ENCODE peak calls at places on chromosomes 12 and 14, in eight cellular contexts. C is tibial artery; U is Calu3; A is RWPE1; V is mucosa of descending colon; O is psoas muscle; J is fibroblast of pulmonary artery; Z is CD8-positive, alpha-beta T cell. P is an unnamed sample.

GRCh38 chr12:122516544-122517361 is 10.0 kb downstream of the RSRC2 start:
- DNase-seq in C (no peak), U (no peak), A (no peak), V (no peak), O (no peak), J (no peak), Z (no peak), P (no peak)

GRCh38 chr12:111072299-111072698 is 151.9 kb upstream of the MYL2 start:
- DNase-seq in C (no peak), U (no peak), A (no peak), V (no peak), O (no peak), J (no peak), Z (no peak), P (no peak)

GRCh38 chr12:46266869-46267617 is 1.8 kb downstream of the SLC38A1 start:
- DNase-seq in C (peak), U (peak), A (peak), V (peak), O (peak), J (peak), Z (peak), P (peak)

GRCh38 chr12:92538970-92539749 is 163.6 kb upstream of the PLEKHG7 start:
- DNase-seq in C (no peak), U (peak), A (peak), V (no peak), O (no peak), J (peak), Z (no peak), P (no peak)

GRCh38 chr14:85617799-85618198 is 87.9 kb downstream of the FLRT2 start:
- DNase-seq in C (no peak), U (no peak), A (peak), V (no peak), O (no peak), J (no peak), Z (no peak), P (no peak)

GRCh38 chr12:8680533-8680932 is 17.3 kb upstream of the RIMKLB start:
- DNase-seq in C (no peak), U (no peak), A (no peak), V (no peak), O (no peak), J (no peak), Z (no peak), P (no peak)

GRCh38 chr12:95201056-95201670 is 16.1 kb downstream of the FGD6 start:
- DNase-seq in C (no peak), U (no peak), A (peak), V (no peak), O (no peak), J (peak), Z (no peak), P (no peak)

GRCh38 chr12:75509621-75510020 is 1.8 kb downstream of the KRR1 start:
- DNase-seq in C (no peak), U (no peak), A (no peak), V (no peak), O (no peak), J (no peak), Z (no peak), P (no peak)

GRCh38 chr14:102592969-102593840 is 756 bp downstream of the RCOR1 start:
- DNase-seq in C (peak), U (peak), A (peak), V (peak), O (peak), J (peak), Z (peak), P (peak)
- TF ChIP-seq CTCF in C (peak), U (peak), A (peak), V (peak), O (peak), J (peak), Z (peak), P (no peak)

GRCh38 chr14:52551696-52552062 is 626 bp downstream of the TXNDC16 start:
- DNase-seq in C (no peak), U (no peak), A (peak), V (no peak), O (no peak), J (peak), Z (no peak), P (no peak)
- TF ChIP-seq CTCF in C (no peak), U (no peak), A (peak), V (no peak), O (no peak), J (peak), Z (no peak), P (no peak)

GRCh38 chr12:2455410-2455809 is 339.4 kb upstream of the FKBP4 start:
- DNase-seq in C (no peak), U (no peak), A (no peak), V (no peak), O (no peak), J (no peak), Z (no peak), P (no peak)

GRCh38 chr12:2456122-2456812 is 338.5 kb upstream of the FKBP4 start:
- DNase-seq in C (no peak), U (no peak), A (no peak), V (no peak), O (no peak), J (no peak), Z (no peak), P (no peak)

GRCh38 chr12:2457215-2458112 is 337.3 kb upstream of the FKBP4 start:
- DNase-seq in C (no peak), U (no peak), A (no peak), V (no peak), O (no peak), J (no peak), Z (no peak), P (no peak)

GRCh38 chr12:2458113-2458414 is 336.7 kb upstream of the FKBP4 start:
- DNase-seq in C (no peak), U (no peak), A (no peak), V (no peak), O (no peak), J (no peak), Z (no peak), P (no peak)

GRCh38 chr12:2456813-2457186 is 338.0 kb upstream of the FKBP4 start:
- DNase-seq in C (no peak), U (no peak), A (no peak), V (no peak), O (no peak), J (no peak), Z (no peak), P (no peak)
- TF ChIP-seq CTCF in C (no peak), U (no peak), A (no peak), V (no peak), O (no peak), J (no peak), Z (no peak), P (no peak)

DNA sequence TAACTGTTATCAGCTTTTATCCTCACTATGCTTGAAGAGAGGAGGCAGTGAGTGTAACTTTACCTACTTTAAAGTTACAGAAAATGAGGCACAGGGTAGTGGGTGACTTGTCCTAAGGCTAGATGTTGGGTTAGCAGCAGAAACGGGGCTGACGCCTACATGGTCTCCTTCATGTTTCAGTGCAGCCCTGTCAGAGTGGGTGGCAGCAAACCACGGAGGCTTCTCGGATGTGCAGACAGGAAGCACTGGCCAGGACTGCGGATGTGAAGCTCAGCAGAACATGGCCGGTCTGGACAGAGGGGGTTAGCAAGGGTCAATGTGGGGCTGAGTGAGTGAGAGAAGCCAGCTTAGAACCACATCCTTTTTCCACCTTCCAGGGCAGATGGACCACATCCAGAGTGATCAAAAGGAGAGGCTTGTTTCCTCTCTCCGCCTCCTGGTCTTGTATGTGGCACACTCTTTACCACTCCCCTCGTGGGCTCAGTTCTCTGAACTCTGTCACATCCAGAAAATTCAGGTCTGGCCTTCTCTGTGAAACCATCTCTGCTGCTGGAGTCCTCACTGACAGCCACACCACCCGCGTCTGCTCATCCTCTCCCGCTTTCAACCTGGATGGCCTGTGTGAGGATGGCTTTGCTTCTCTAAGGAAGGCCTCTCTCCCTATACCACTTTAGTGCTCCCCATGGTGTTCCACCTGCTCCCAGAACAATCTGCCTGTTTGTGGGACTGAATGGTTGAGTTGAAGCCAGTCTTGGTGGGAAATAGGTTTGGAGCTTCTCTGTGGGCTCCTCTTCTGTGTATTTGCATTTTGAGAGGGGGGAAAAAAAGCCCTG is 14.1 kb downstream of the SUSD6 start:
- DNase-seq in C (no peak), U (no peak), A (no peak), V (peak), O (peak), J (peak), Z (peak), P (no peak)
- TF ChIP-seq CTCF in C (no peak), U (no peak), A (no peak), V (no peak), O (no peak), J (no peak), Z (no peak), P (no peak)

GRCh38 chr14:55864890-55865655 is 253.1 kb upstream of the PELI2 start:
- DNase-seq in C (no peak), U (no peak), A (no peak), V (no peak), O (no peak), J (no peak), Z (no peak), P (no peak)
- TF ChIP-seq CTCF in C (no peak), U (no peak), A (no peak), V (no peak), O (no peak), J (no peak), Z (no peak), P (no peak)

GRCh38 chr12:68888243-68888642 is 44.7 kb downstream of the CPM start:
- DNase-seq in C (no peak), U (no peak), A (no peak), V (no peak), O (no peak), J (no peak), Z (no peak), P (no peak)

GRCh38 chr12:68887641-68888040 is 45.3 kb downstream of the CPM start:
- DNase-seq in C (no peak), U (no peak), A (no peak), V (no peak), O (no peak), J (no peak), Z (no peak), P (no peak)

GRCh38 chr12:68884251-68884650 is 48.7 kb downstream of the CPM start:
- DNase-seq in C (no peak), U (no peak), A (no peak), V (no peak), O (no peak), J (no peak), Z (no peak), P (no peak)

GRCh38 chr12:68885381-68885780 is 47.6 kb downstream of the CPM start:
- DNase-seq in C (no peak), U (no peak), A (no peak), V (no peak), O (no peak), J (no peak), Z (no peak), P (no peak)

GRCh38 chr12:68886636-68887572 is 46.1 kb downstream of the CPM start:
- DNase-seq in C (no peak), U (no peak), A (no peak), V (no peak), O (no peak), J (no peak), Z (no peak), P (no peak)
- TF ChIP-seq CTCF in C (no peak), U (no peak), A (no peak), V (no peak), O (no peak), J (no peak), Z (no peak), P (no peak)

DNA sequence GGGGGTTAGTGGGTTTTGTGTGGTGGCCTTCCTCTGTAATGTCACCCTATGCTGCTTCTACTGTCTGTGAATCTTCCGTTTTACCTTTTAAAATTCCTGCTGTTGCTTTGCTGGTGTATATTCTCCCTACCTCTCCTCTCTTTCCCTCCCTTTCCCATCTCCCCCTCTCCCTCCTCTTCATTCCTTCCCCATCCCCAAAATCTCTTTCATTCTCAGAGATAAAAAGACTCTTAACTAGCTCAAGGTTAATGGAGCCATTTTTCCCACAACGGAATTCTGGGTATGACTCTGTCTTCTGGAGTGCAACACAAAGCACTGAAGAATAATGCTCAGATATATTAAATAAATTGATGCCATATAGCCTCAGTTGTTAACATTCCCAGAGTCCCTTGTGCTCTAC is 148.1 kb downstream of the EGLN3 start:
- DNase-seq in C (no peak), U (no peak), A (no peak), V (no peak), O (no peak), J (no peak), Z (no peak), P (no peak)
- TF ChIP-seq CTCF in C (no peak), U (no peak), A (no peak), V (no peak), O (no peak), J (no peak), Z (no peak), P (no peak)